ENCODE peak calls at places on chromosomes 12 and 14, in six cellular contexts. One of them, this sample, is unnamed.

GRCh38 chr12:65699251-65699650 is 125.0 kb upstream of the HMGA2 start:
- DNase-seq in heart right ventricle: no peak
- DNase-seq in right cardiac atrium: no peak
- DNase-seq in fibroblast of lung: peak
- DNase-seq in A549: no peak
- DNase-seq in anterior cingulate cortex: no peak
- DNase-seq in this sample: no peak

GRCh38 chr12:76206039-76206676 is 121.7 kb upstream of the NAP1L1 start:
- DNase-seq in heart right ventricle: no peak
- DNase-seq in right cardiac atrium: no peak
- DNase-seq in fibroblast of lung: no peak
- DNase-seq in A549: no peak
- DNase-seq in anterior cingulate cortex: no peak
- DNase-seq in this sample: no peak

GRCh38 chr14:98896476-98896875 is 375.5 kb downstream of the BCL11B start:
- DNase-seq in heart right ventricle: no peak
- DNase-seq in right cardiac atrium: no peak
- DNase-seq in fibroblast of lung: no peak
- DNase-seq in A549: no peak
- DNase-seq in anterior cingulate cortex: no peak
- DNase-seq in this sample: no peak

GRCh38 chr12:106999444-106999843 is 12.5 kb upstream of the MTERF2 start:
- DNase-seq in heart right ventricle: no peak
- DNase-seq in right cardiac atrium: no peak
- DNase-seq in fibroblast of lung: no peak
- DNase-seq in A549: no peak
- DNase-seq in anterior cingulate cortex: no peak
- DNase-seq in this sample: no peak

GRCh38 chr14:36083317-36083716 is 93.2 kb downstream of the PTCSC3 start:
- DNase-seq in heart right ventricle: no peak
- DNase-seq in right cardiac atrium: no peak
- DNase-seq in fibroblast of lung: no peak
- DNase-seq in A549: no peak
- DNase-seq in anterior cingulate cortex: no peak
- DNase-seq in this sample: no peak

GRCh38 chr12:27984275-27984674 is 11.7 kb upstream of the PTHLH start:
- DNase-seq in heart right ventricle: no peak
- DNase-seq in right cardiac atrium: no peak
- DNase-seq in fibroblast of lung: peak
- DNase-seq in A549: peak
- DNase-seq in anterior cingulate cortex: no peak
- DNase-seq in this sample: no peak

GRCh38 chr14:105292810-105293711 is 7.7 kb downstream of the BRF1 start:
- DNase-seq in heart right ventricle: no peak
- DNase-seq in right cardiac atrium: peak
- DNase-seq in fibroblast of lung: no peak
- DNase-seq in A549: no peak
- DNase-seq in anterior cingulate cortex: no peak
- DNase-seq in this sample: no peak

GRCh38 chr14:24215495-24216344 is at the start of gene MDP1:
- DNase-seq in heart right ventricle: peak
- DNase-seq in right cardiac atrium: peak
- DNase-seq in fibroblast of lung: peak
- DNase-seq in A549: peak
- DNase-seq in anterior cingulate cortex: peak
- DNase-seq in this sample: peak

GRCh38 chr14:72619071-72619710 is 274.7 kb downstream of the DPF3 start:
- DNase-seq in heart right ventricle: no peak
- DNase-seq in right cardiac atrium: peak
- DNase-seq in fibroblast of lung: no peak
- DNase-seq in A549: no peak
- DNase-seq in anterior cingulate cortex: no peak
- DNase-seq in this sample: no peak

GRCh38 chr12:116749884-116750283 is 11.8 kb downstream of the RNFT2 start:
- DNase-seq in heart right ventricle: no peak
- DNase-seq in right cardiac atrium: peak
- DNase-seq in fibroblast of lung: no peak
- DNase-seq in A549: no peak
- DNase-seq in anterior cingulate cortex: no peak
- DNase-seq in this sample: no peak

GRCh38 chr12:52191841-52192791 is at the start of gene KRT80:
- DNase-seq in heart right ventricle: peak
- DNase-seq in right cardiac atrium: peak
- DNase-seq in fibroblast of lung: peak
- DNase-seq in A549: peak
- DNase-seq in anterior cingulate cortex: peak
- DNase-seq in this sample: no peak

GRCh38 chr14:104865069-104865630 is at the start of gene CEP170B:
- DNase-seq in heart right ventricle: no peak
- DNase-seq in right cardiac atrium: peak
- DNase-seq in fibroblast of lung: peak
- DNase-seq in A549: peak
- DNase-seq in anterior cingulate cortex: peak
- DNase-seq in this sample: peak

GRCh38 chr12:124720019-124720686 is 143.5 kb downstream of the SCARB1 start:
- DNase-seq in heart right ventricle: no peak
- DNase-seq in right cardiac atrium: no peak
- DNase-seq in fibroblast of lung: peak
- DNase-seq in A549: peak
- DNase-seq in anterior cingulate cortex: no peak
- DNase-seq in this sample: no peak

GRCh38 chr14:87434011-87434410 is 559.0 kb downstream of the GALC start:
- DNase-seq in heart right ventricle: no peak
- DNase-seq in right cardiac atrium: no peak
- DNase-seq in fibroblast of lung: no peak
- DNase-seq in A549: no peak
- DNase-seq in anterior cingulate cortex: no peak
- DNase-seq in this sample: no peak

GRCh38 chr14:101843665-101844064 is 82.2 kb downstream of the PPP2R5C start:
- DNase-seq in heart right ventricle: no peak
- DNase-seq in right cardiac atrium: no peak
- DNase-seq in fibroblast of lung: peak
- DNase-seq in A549: no peak
- DNase-seq in anterior cingulate cortex: no peak
- DNase-seq in this sample: peak

GRCh38 chr14:51552275-51552674 is 99.4 kb upstream of the FRMD6 start:
- DNase-seq in heart right ventricle: no peak
- DNase-seq in right cardiac atrium: no peak
- DNase-seq in fibroblast of lung: no peak
- DNase-seq in A549: no peak
- DNase-seq in anterior cingulate cortex: no peak
- DNase-seq in this sample: no peak

GRCh38 chr12:2324375-2324774 is 271.6 kb downstream of the CACNA1C start:
- DNase-seq in heart right ventricle: no peak
- DNase-seq in right cardiac atrium: no peak
- DNase-seq in fibroblast of lung: no peak
- DNase-seq in A549: no peak
- DNase-seq in anterior cingulate cortex: peak
- DNase-seq in this sample: no peak

GRCh38 chr12:11685716-11686115 is 36.2 kb downstream of the ETV6 start:
- DNase-seq in heart right ventricle: no peak
- DNase-seq in right cardiac atrium: no peak
- DNase-seq in fibroblast of lung: no peak
- DNase-seq in A549: no peak
- DNase-seq in anterior cingulate cortex: no peak
- DNase-seq in this sample: no peak

GRCh38 chr12:118190266-118190665 is 54.3 kb downstream of the PEBP1 start:
- DNase-seq in heart right ventricle: no peak
- DNase-seq in right cardiac atrium: no peak
- DNase-seq in fibroblast of lung: peak
- DNase-seq in A549: no peak
- DNase-seq in anterior cingulate cortex: peak
- DNase-seq in this sample: no peak

GRCh38 chr12:68113644-68114043 is 45.9 kb downstream of the IFNG start:
- DNase-seq in heart right ventricle: no peak
- DNase-seq in right cardiac atrium: no peak
- DNase-seq in fibroblast of lung: no peak
- DNase-seq in A549: no peak
- DNase-seq in anterior cingulate cortex: no peak
- DNase-seq in this sample: no peak

GRCh38 chr14:53090853-53091252 is 62.3 kb downstream of the DDHD1 start:
- DNase-seq in heart right ventricle: no peak
- DNase-seq in right cardiac atrium: no peak
- DNase-seq in fibroblast of lung: no peak
- DNase-seq in A549: no peak
- DNase-seq in anterior cingulate cortex: no peak
- DNase-seq in this sample: no peak

GRCh38 chr12:104524026-104524425 is 67.3 kb downstream of the CHST11 start:
- DNase-seq in heart right ventricle: no peak
- DNase-seq in right cardiac atrium: no peak
- DNase-seq in fibroblast of lung: no peak
- DNase-seq in A549: no peak
- DNase-seq in anterior cingulate cortex: no peak
- DNase-seq in this sample: no peak

GRCh38 chr12:48767047-48767446 is 21.8 kb downstream of the ADCY6 start:
- DNase-seq in heart right ventricle: peak
- DNase-seq in right cardiac atrium: peak
- DNase-seq in fibroblast of lung: no peak
- DNase-seq in A549: no peak
- DNase-seq in anterior cingulate cortex: no peak
- DNase-seq in this sample: no peak

GRCh38 chr12:56874821-56875220 is 59.4 kb downstream of the SDR9C7 start:
- DNase-seq in heart right ventricle: no peak
- DNase-seq in right cardiac atrium: no peak
- DNase-seq in fibroblast of lung: no peak
- DNase-seq in A549: no peak
- DNase-seq in anterior cingulate cortex: no peak
- DNase-seq in this sample: no peak

GRCh38 chr12:13126494-13126893 is 23.0 kb upstream of the GSG1 start:
- DNase-seq in heart right ventricle: no peak
- DNase-seq in right cardiac atrium: no peak
- DNase-seq in fibroblast of lung: peak
- DNase-seq in A549: no peak
- DNase-seq in anterior cingulate cortex: no peak
- DNase-seq in this sample: no peak

GRCh38 chr12:3187846-3188755 is 110.9 kb downstream of the TSPAN9 start:
- DNase-seq in heart right ventricle: no peak
- DNase-seq in right cardiac atrium: no peak
- DNase-seq in fibroblast of lung: no peak
- DNase-seq in A549: no peak
- DNase-seq in anterior cingulate cortex: no peak
- DNase-seq in this sample: no peak

GRCh38 chr12:70327541-70327940 is 38.5 kb upstream of the KCNMB4 start:
- DNase-seq in heart right ventricle: no peak
- DNase-seq in right cardiac atrium: no peak
- DNase-seq in fibroblast of lung: no peak
- DNase-seq in A549: no peak
- DNase-seq in anterior cingulate cortex: no peak
- DNase-seq in this sample: no peak

GRCh38 chr12:98149270-98149669 is 366.1 kb upstream of the TMPO start:
- DNase-seq in heart right ventricle: no peak
- DNase-seq in right cardiac atrium: no peak
- DNase-seq in fibroblast of lung: no peak
- DNase-seq in A549: no peak
- DNase-seq in anterior cingulate cortex: no peak
- DNase-seq in this sample: no peak

GRCh38 chr12:108052260-108052659 is 76.8 kb upstream of the WSCD2 start:
- DNase-seq in heart right ventricle: no peak
- DNase-seq in right cardiac atrium: no peak
- DNase-seq in fibroblast of lung: no peak
- DNase-seq in A549: no peak
- DNase-seq in anterior cingulate cortex: no peak
- DNase-seq in this sample: peak

GRCh38 chr12:15050664-15051063 is 77.8 kb downstream of the PDE6H start:
- DNase-seq in heart right ventricle: no peak
- DNase-seq in right cardiac atrium: no peak
- DNase-seq in fibroblast of lung: no peak
- DNase-seq in A549: no peak
- DNase-seq in anterior cingulate cortex: no peak
- DNase-seq in this sample: no peak

GRCh38 chr14:100901391-100902183 is 1.9 kb downstream of the RTL1 start:
- DNase-seq in heart right ventricle: no peak
- DNase-seq in right cardiac atrium: no peak
- DNase-seq in fibroblast of lung: no peak
- DNase-seq in A549: no peak
- DNase-seq in anterior cingulate cortex: no peak
- DNase-seq in this sample: no peak

GRCh38 chr12:34291001-34291400 is 268.7 kb downstream of the ALG10 start:
- DNase-seq in heart right ventricle: no peak
- DNase-seq in right cardiac atrium: peak
- DNase-seq in fibroblast of lung: no peak
- DNase-seq in A549: no peak
- DNase-seq in anterior cingulate cortex: no peak
- DNase-seq in this sample: no peak

This sample was measured in T-helper 17 cell.